ENCODE peak calls at places on chromosomes 4 and X, in eight cellular contexts. One of them, this sample, is unnamed.

GRCh38 chr4:108774809-108775530 is 12.1 kb upstream of the ETNPPL start:
- DNase-seq in left ventricle myocardium inferior: peak
- DNase-seq in fibroblast of lung: no peak
- DNase-seq in SK-N-SH: no peak
- DNase-seq in NB4: no peak
- DNase-seq in CD8-positive, alpha-beta T cell: no peak
- DNase-seq in GM20000: no peak
- DNase-seq in endothelial cell: no peak
- DNase-seq in this sample: no peak

GRCh38 chr4:38322709-38323108 is 341.3 kb upstream of the KLF3 start:
- DNase-seq in endothelial cell: no peak
- DNase-seq in fibroblast of lung: peak
- DNase-seq in left ventricle myocardium inferior: peak
- DNase-seq in GM20000: no peak
- DNase-seq in CD8-positive, alpha-beta T cell: no peak
- DNase-seq in NB4: peak
- DNase-seq in SK-N-SH: no peak
- DNase-seq in this sample: no peak

GRCh38 chr4:1400861-1401408 is 5.3 kb downstream of the NKX1-1 start:
- DNase-seq in NB4: no peak
- DNase-seq in left ventricle myocardium inferior: no peak
- DNase-seq in CD8-positive, alpha-beta T cell: no peak
- DNase-seq in fibroblast of lung: no peak
- DNase-seq in SK-N-SH: peak
- DNase-seq in GM20000: peak
- DNase-seq in endothelial cell: no peak
- DNase-seq in this sample: no peak

GRCh38 chrX:131917588-131917987 is 105.5 kb upstream of the STK26 start:
- DNase-seq in CD8-positive, alpha-beta T cell: no peak
- DNase-seq in fibroblast of lung: no peak
- DNase-seq in GM20000: no peak
- DNase-seq in endothelial cell: no peak
- DNase-seq in SK-N-SH: no peak
- DNase-seq in left ventricle myocardium inferior: no peak
- DNase-seq in NB4: no peak
- DNase-seq in this sample: no peak

GRCh38 chr4:112181358-112182000 is 36.2 kb downstream of the FAM241A start:
- DNase-seq in left ventricle myocardium inferior: no peak
- DNase-seq in SK-N-SH: no peak
- DNase-seq in endothelial cell: no peak
- DNase-seq in NB4: no peak
- DNase-seq in CD8-positive, alpha-beta T cell: no peak
- DNase-seq in GM20000: no peak
- DNase-seq in fibroblast of lung: peak
- DNase-seq in this sample: no peak

GRCh38 chr4:147335183-147335582 is 145.7 kb upstream of the EDNRA start:
- DNase-seq in CD8-positive, alpha-beta T cell: no peak
- DNase-seq in endothelial cell: no peak
- DNase-seq in GM20000: no peak
- DNase-seq in SK-N-SH: no peak
- DNase-seq in NB4: no peak
- DNase-seq in fibroblast of lung: no peak
- DNase-seq in left ventricle myocardium inferior: no peak
- DNase-seq in this sample: no peak

GRCh38 chr4:74266081-74266480 is 42.2 kb upstream of the EPGN start:
- DNase-seq in GM20000: no peak
- DNase-seq in fibroblast of lung: no peak
- DNase-seq in SK-N-SH: no peak
- DNase-seq in endothelial cell: no peak
- DNase-seq in NB4: no peak
- DNase-seq in left ventricle myocardium inferior: no peak
- DNase-seq in CD8-positive, alpha-beta T cell: no peak
- DNase-seq in this sample: no peak

GRCh38 chr4:140776551-140776950 is 20.4 kb upstream of the TBC1D9 start:
- DNase-seq in GM20000: no peak
- DNase-seq in left ventricle myocardium inferior: no peak
- DNase-seq in CD8-positive, alpha-beta T cell: no peak
- DNase-seq in SK-N-SH: no peak
- DNase-seq in fibroblast of lung: no peak
- DNase-seq in NB4: no peak
- DNase-seq in endothelial cell: no peak
- DNase-seq in this sample: no peak

GRCh38 chr4:40915318-40916217 is 165.8 kb downstream of the NSUN7 start:
- DNase-seq in GM20000: no peak
- DNase-seq in CD8-positive, alpha-beta T cell: no peak
- DNase-seq in left ventricle myocardium inferior: no peak
- DNase-seq in NB4: no peak
- DNase-seq in fibroblast of lung: peak
- DNase-seq in SK-N-SH: no peak
- DNase-seq in endothelial cell: no peak
- DNase-seq in this sample: no peak

GRCh38 chr4:77232653-77233052 is 75.6 kb downstream of the CCNG2 start:
- DNase-seq in NB4: peak
- DNase-seq in left ventricle myocardium inferior: no peak
- DNase-seq in fibroblast of lung: peak
- DNase-seq in endothelial cell: no peak
- DNase-seq in SK-N-SH: no peak
- DNase-seq in GM20000: no peak
- DNase-seq in CD8-positive, alpha-beta T cell: no peak
- DNase-seq in this sample: no peak

GRCh38 chr4:104860227-104861123 is 286.2 kb upstream of the TET2 start:
- DNase-seq in GM20000: peak
- DNase-seq in left ventricle myocardium inferior: no peak
- DNase-seq in NB4: peak
- DNase-seq in CD8-positive, alpha-beta T cell: no peak
- DNase-seq in fibroblast of lung: peak
- DNase-seq in endothelial cell: peak
- DNase-seq in SK-N-SH: peak
- DNase-seq in this sample: peak

GRCh38 chr4:92368648-92369047 is 64.9 kb downstream of the GRID2 start:
- DNase-seq in CD8-positive, alpha-beta T cell: no peak
- DNase-seq in GM20000: no peak
- DNase-seq in left ventricle myocardium inferior: no peak
- DNase-seq in fibroblast of lung: no peak
- DNase-seq in SK-N-SH: no peak
- DNase-seq in NB4: no peak
- DNase-seq in endothelial cell: no peak
- DNase-seq in this sample: no peak

GRCh38 chr4:57156242-57156990 is 46.2 kb upstream of the IGFBP7 start:
- DNase-seq in fibroblast of lung: no peak
- DNase-seq in SK-N-SH: no peak
- DNase-seq in endothelial cell: no peak
- DNase-seq in CD8-positive, alpha-beta T cell: no peak
- DNase-seq in left ventricle myocardium inferior: no peak
- DNase-seq in GM20000: no peak
- DNase-seq in NB4: no peak
- DNase-seq in this sample: no peak

GRCh38 chr4:57159866-57160265 is 49.7 kb upstream of the IGFBP7 start:
- DNase-seq in left ventricle myocardium inferior: no peak
- DNase-seq in CD8-positive, alpha-beta T cell: no peak
- DNase-seq in endothelial cell: no peak
- DNase-seq in NB4: no peak
- DNase-seq in SK-N-SH: no peak
- DNase-seq in fibroblast of lung: peak
- DNase-seq in GM20000: no peak
- DNase-seq in this sample: no peak

GRCh38 chr4:57158762-57159161 is 48.6 kb upstream of the IGFBP7 start:
- DNase-seq in NB4: no peak
- DNase-seq in SK-N-SH: no peak
- DNase-seq in CD8-positive, alpha-beta T cell: no peak
- DNase-seq in fibroblast of lung: peak
- DNase-seq in left ventricle myocardium inferior: no peak
- DNase-seq in GM20000: no peak
- DNase-seq in endothelial cell: no peak
- DNase-seq in this sample: no peak

GRCh38 chr4:57157611-57158137 is 47.5 kb upstream of the IGFBP7 start:
- DNase-seq in left ventricle myocardium inferior: no peak
- DNase-seq in NB4: no peak
- DNase-seq in endothelial cell: no peak
- DNase-seq in fibroblast of lung: no peak
- DNase-seq in GM20000: no peak
- DNase-seq in CD8-positive, alpha-beta T cell: no peak
- DNase-seq in SK-N-SH: peak
- DNase-seq in this sample: no peak

GRCh38 chr4:57158221-57158620 is 48.0 kb upstream of the IGFBP7 start:
- DNase-seq in GM20000: no peak
- DNase-seq in SK-N-SH: peak
- DNase-seq in left ventricle myocardium inferior: no peak
- DNase-seq in endothelial cell: no peak
- DNase-seq in NB4: no peak
- DNase-seq in fibroblast of lung: no peak
- DNase-seq in CD8-positive, alpha-beta T cell: no peak
- DNase-seq in this sample: no peak
- TF ChIP-seq CTCF in GM20000: no peak
- TF ChIP-seq CTCF in SK-N-SH: peak
- TF ChIP-seq CTCF in left ventricle myocardium inferior: peak
- TF ChIP-seq CTCF in endothelial cell: no peak
- TF ChIP-seq CTCF in NB4: no peak
- TF ChIP-seq CTCF in fibroblast of lung: no peak
- TF ChIP-seq CTCF in CD8-positive, alpha-beta T cell: no peak
- TF ChIP-seq CTCF in this sample: no peak

DNA sequence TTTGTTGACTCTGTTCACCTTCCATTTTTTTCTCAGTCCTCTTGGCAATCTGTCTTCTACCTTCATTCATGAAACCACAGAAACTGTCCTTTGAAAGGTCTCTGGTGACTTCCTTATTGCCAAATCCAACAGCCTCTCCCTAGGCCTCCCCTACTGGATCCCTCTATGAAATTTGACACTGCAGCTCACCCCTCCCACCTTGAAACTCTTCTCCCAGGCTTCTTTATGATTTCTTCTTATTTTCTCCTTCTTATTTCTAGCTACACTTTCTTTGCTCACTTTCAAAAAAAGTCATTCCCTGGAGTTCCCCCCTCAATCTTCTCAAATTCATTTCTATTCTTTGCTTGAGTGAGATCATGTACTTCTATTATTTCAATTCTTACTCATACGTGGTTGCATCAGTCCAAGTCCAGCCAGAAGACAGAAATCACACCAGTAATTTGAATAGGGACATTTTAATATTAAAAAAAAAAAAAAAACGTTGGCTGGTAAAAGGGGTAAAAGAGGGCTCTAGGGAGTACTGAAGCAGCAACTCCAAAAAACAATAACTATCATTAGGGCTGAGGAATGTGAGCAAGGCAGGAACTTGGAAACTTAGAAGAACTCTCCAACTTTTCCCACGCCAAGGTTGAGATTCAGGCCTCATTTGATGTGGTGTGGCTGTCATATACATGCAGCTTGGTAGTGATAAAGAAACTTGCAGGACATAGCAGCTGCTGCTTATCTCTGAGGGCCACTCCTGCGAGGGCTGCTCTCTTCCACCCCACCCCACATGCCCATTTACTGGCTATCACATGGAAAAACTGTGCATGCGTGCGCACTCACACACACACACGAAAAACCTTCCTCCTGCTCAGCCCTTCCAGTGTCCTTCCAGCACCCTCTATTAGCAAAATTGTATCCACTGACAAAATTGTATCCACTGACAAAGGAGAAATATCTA is 169.8 kb upstream of the GALNT7 start:
- DNase-seq in SK-N-SH: no peak
- DNase-seq in left ventricle myocardium inferior: no peak
- DNase-seq in GM20000: no peak
- DNase-seq in fibroblast of lung: peak
- DNase-seq in NB4: peak
- DNase-seq in CD8-positive, alpha-beta T cell: no peak
- DNase-seq in endothelial cell: no peak
- DNase-seq in this sample: no peak
- TF ChIP-seq CTCF in SK-N-SH: no peak
- TF ChIP-seq CTCF in left ventricle myocardium inferior: no peak
- TF ChIP-seq CTCF in GM20000: no peak
- TF ChIP-seq CTCF in fibroblast of lung: no peak
- TF ChIP-seq CTCF in NB4: no peak
- TF ChIP-seq CTCF in CD8-positive, alpha-beta T cell: no peak
- TF ChIP-seq CTCF in endothelial cell: no peak
- TF ChIP-seq CTCF in this sample: no peak

DNA sequence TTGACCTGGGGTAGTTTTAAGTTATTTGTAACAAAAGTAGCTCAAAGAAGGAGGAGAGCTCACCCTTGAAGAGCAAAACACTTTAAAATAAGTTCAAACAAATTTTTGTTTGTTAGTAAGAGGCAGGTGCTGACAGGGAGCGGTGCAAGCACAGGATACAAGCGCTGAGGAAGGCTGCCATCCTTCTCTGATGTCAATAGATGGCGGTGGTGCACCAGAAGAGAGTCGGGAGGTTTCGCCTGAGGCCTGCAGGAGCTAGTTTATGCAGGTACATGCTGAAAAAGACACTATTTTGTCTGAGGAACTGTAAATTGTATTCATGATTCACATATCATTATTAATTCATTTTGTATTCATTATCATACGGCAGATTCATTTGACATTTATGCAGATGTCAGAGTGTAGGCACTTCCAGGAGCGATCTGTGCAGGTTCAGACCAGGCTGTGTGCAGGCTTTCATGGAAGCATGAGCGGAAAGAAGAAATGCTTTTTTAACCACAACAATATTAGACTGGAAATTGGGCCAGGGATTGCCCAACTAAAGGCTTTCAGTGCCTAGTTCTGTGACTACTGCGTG is 823.9 kb downstream of the STIM2 start:
- DNase-seq in endothelial cell: peak
- DNase-seq in CD8-positive, alpha-beta T cell: no peak
- DNase-seq in NB4: peak
- DNase-seq in left ventricle myocardium inferior: peak
- DNase-seq in GM20000: peak
- DNase-seq in fibroblast of lung: peak
- DNase-seq in SK-N-SH: peak
- DNase-seq in this sample: no peak
- TF ChIP-seq CTCF in endothelial cell: peak
- TF ChIP-seq CTCF in CD8-positive, alpha-beta T cell: no peak
- TF ChIP-seq CTCF in NB4: peak
- TF ChIP-seq CTCF in left ventricle myocardium inferior: peak
- TF ChIP-seq CTCF in GM20000: peak
- TF ChIP-seq CTCF in fibroblast of lung: peak
- TF ChIP-seq CTCF in SK-N-SH: peak
- TF ChIP-seq CTCF in this sample: peak

GRCh38 chr4:133152330-133152791 is 3.3 kb downstream of the PCDH10 start:
- DNase-seq in SK-N-SH: no peak
- DNase-seq in NB4: no peak
- DNase-seq in endothelial cell: peak
- DNase-seq in GM20000: peak
- DNase-seq in left ventricle myocardium inferior: no peak
- DNase-seq in fibroblast of lung: peak
- DNase-seq in CD8-positive, alpha-beta T cell: no peak
- DNase-seq in this sample: no peak

GRCh38 chr4:133152801-133153526 is 3.9 kb downstream of the PCDH10 start:
- DNase-seq in endothelial cell: no peak
- DNase-seq in CD8-positive, alpha-beta T cell: no peak
- DNase-seq in NB4: no peak
- DNase-seq in SK-N-SH: no peak
- DNase-seq in fibroblast of lung: peak
- DNase-seq in GM20000: peak
- DNase-seq in left ventricle myocardium inferior: no peak
- DNase-seq in this sample: no peak

GRCh38 chr4:133150643-133151300 is 1.7 kb downstream of the PCDH10 start:
- DNase-seq in NB4: no peak
- DNase-seq in SK-N-SH: peak
- DNase-seq in endothelial cell: peak
- DNase-seq in fibroblast of lung: peak
- DNase-seq in left ventricle myocardium inferior: no peak
- DNase-seq in GM20000: peak
- DNase-seq in CD8-positive, alpha-beta T cell: no peak
- DNase-seq in this sample: no peak

GRCh38 chr4:133151301-133151680 is 2.2 kb downstream of the PCDH10 start:
- DNase-seq in GM20000: peak
- DNase-seq in CD8-positive, alpha-beta T cell: no peak
- DNase-seq in fibroblast of lung: peak
- DNase-seq in NB4: no peak
- DNase-seq in endothelial cell: peak
- DNase-seq in left ventricle myocardium inferior: no peak
- DNase-seq in SK-N-SH: no peak
- DNase-seq in this sample: peak

GRCh38 chr4:133151681-133152329 is 2.7 kb downstream of the PCDH10 start:
- DNase-seq in endothelial cell: peak
- DNase-seq in SK-N-SH: peak
- DNase-seq in fibroblast of lung: peak
- DNase-seq in left ventricle myocardium inferior: no peak
- DNase-seq in GM20000: peak
- DNase-seq in NB4: no peak
- DNase-seq in CD8-positive, alpha-beta T cell: no peak
- DNase-seq in this sample: peak
- TF ChIP-seq CTCF in endothelial cell: peak
- TF ChIP-seq CTCF in SK-N-SH: no peak
- TF ChIP-seq CTCF in fibroblast of lung: peak
- TF ChIP-seq CTCF in left ventricle myocardium inferior: no peak
- TF ChIP-seq CTCF in GM20000: no peak
- TF ChIP-seq CTCF in NB4: no peak
- TF ChIP-seq CTCF in CD8-positive, alpha-beta T cell: no peak
- TF ChIP-seq CTCF in this sample: peak